ENCODE peak calls at places on chromosomes 4 and X, in eight cellular contexts. One of them, this sample, is unnamed.
A peak's percentile ranks its signal among the peaks of the same experiment; 100 is the strongest.

GRCh38 chr4:134160211-134160610 is 41.4 kb downstream of the PABPC4L start:
- DNase-seq in upper lobe of left lung: no peak
- DNase-seq in CD8-positive, alpha-beta T cell: no peak
- DNase-seq in NB4: no peak
- DNase-seq in fibroblast of mammary gland: no peak
- DNase-seq in skeletal muscle cell: no peak
- DNase-seq in astrocyte of the spinal cord: no peak
- DNase-seq in cardiac muscle cell: no peak
- DNase-seq in this sample: no peak

GRCh38 chrX:88613338-88613737 is 133.7 kb upstream of the CPXCR1 start:
- DNase-seq in fibroblast of mammary gland: peak; percentile 2
- DNase-seq in cardiac muscle cell: peak; percentile 73
- DNase-seq in CD8-positive, alpha-beta T cell: no peak
- DNase-seq in upper lobe of left lung: no peak
- DNase-seq in skeletal muscle cell: no peak
- DNase-seq in NB4: peak; percentile 7
- DNase-seq in astrocyte of the spinal cord: no peak
- DNase-seq in this sample: no peak

GRCh38 chrX:124818764-124819163 is 472.4 kb downstream of the SH2D1A start:
- DNase-seq in cardiac muscle cell: no peak
- DNase-seq in astrocyte of the spinal cord: no peak
- DNase-seq in fibroblast of mammary gland: no peak
- DNase-seq in skeletal muscle cell: no peak
- DNase-seq in NB4: no peak
- DNase-seq in CD8-positive, alpha-beta T cell: no peak
- DNase-seq in upper lobe of left lung: no peak
- DNase-seq in this sample: no peak

GRCh38 chrX:11341274-11342256 is 48.4 kb downstream of the AMELX start:
- DNase-seq in CD8-positive, alpha-beta T cell: no peak
- DNase-seq in upper lobe of left lung: peak; percentile 40
- DNase-seq in fibroblast of mammary gland: peak; percentile 97
- DNase-seq in NB4: peak; percentile 81
- DNase-seq in cardiac muscle cell: no peak
- DNase-seq in astrocyte of the spinal cord: peak; percentile 72
- DNase-seq in skeletal muscle cell: peak; percentile 91
- DNase-seq in this sample: peak; percentile 63

GRCh38 chr4:28391877-28392276 is 1531.2 kb downstream of the STIM2 start:
- DNase-seq in CD8-positive, alpha-beta T cell: no peak
- DNase-seq in skeletal muscle cell: no peak
- DNase-seq in upper lobe of left lung: no peak
- DNase-seq in cardiac muscle cell: no peak
- DNase-seq in NB4: no peak
- DNase-seq in astrocyte of the spinal cord: no peak
- DNase-seq in fibroblast of mammary gland: peak; percentile 70
- DNase-seq in this sample: no peak

GRCh38 chr4:184808719-184809062 is 17.1 kb downstream of the ACSL1 start:
- DNase-seq in NB4: no peak
- DNase-seq in upper lobe of left lung: no peak
- DNase-seq in cardiac muscle cell: peak; percentile 34
- DNase-seq in CD8-positive, alpha-beta T cell: no peak
- DNase-seq in fibroblast of mammary gland: no peak
- DNase-seq in astrocyte of the spinal cord: no peak
- DNase-seq in skeletal muscle cell: no peak
- DNase-seq in this sample: no peak

GRCh38 chrX:110418220-110418856 is 59.7 kb downstream of the RTL9 start:
- DNase-seq in astrocyte of the spinal cord: peak; percentile 71
- DNase-seq in upper lobe of left lung: peak; percentile 66
- DNase-seq in fibroblast of mammary gland: peak; percentile 81
- DNase-seq in CD8-positive, alpha-beta T cell: no peak
- DNase-seq in skeletal muscle cell: peak; percentile 45
- DNase-seq in cardiac muscle cell: peak; percentile 68
- DNase-seq in NB4: peak; percentile 5
- DNase-seq in this sample: peak; percentile 46

GRCh38 chrX:133985164-133986007 is at the start of gene GPC3:
- DNase-seq in fibroblast of mammary gland: peak; percentile 23
- DNase-seq in CD8-positive, alpha-beta T cell: peak; percentile 2
- DNase-seq in upper lobe of left lung: no peak
- DNase-seq in NB4: no peak
- DNase-seq in cardiac muscle cell: peak; percentile 92
- DNase-seq in skeletal muscle cell: no peak
- DNase-seq in astrocyte of the spinal cord: peak; percentile 10
- DNase-seq in this sample: peak; percentile 41

GRCh38 chr4:27278615-27279014 is 418.0 kb downstream of the STIM2 start:
- DNase-seq in fibroblast of mammary gland: peak; percentile 46
- DNase-seq in NB4: peak; percentile 39
- DNase-seq in astrocyte of the spinal cord: peak; percentile 33
- DNase-seq in CD8-positive, alpha-beta T cell: no peak
- DNase-seq in skeletal muscle cell: no peak
- DNase-seq in cardiac muscle cell: peak; percentile 68
- DNase-seq in upper lobe of left lung: no peak
- DNase-seq in this sample: no peak

GRCh38 chr4:174993916-174994315 is 75.8 kb downstream of the ADAM29 start:
- DNase-seq in cardiac muscle cell: no peak
- DNase-seq in NB4: no peak
- DNase-seq in CD8-positive, alpha-beta T cell: no peak
- DNase-seq in upper lobe of left lung: no peak
- DNase-seq in skeletal muscle cell: no peak
- DNase-seq in fibroblast of mammary gland: no peak
- DNase-seq in astrocyte of the spinal cord: no peak
- DNase-seq in this sample: no peak

GRCh38 chrX:56733459-56734046 is 4.5 kb downstream of the NBDY start:
- DNase-seq in CD8-positive, alpha-beta T cell: peak; percentile 25
- DNase-seq in skeletal muscle cell: no peak
- DNase-seq in upper lobe of left lung: peak; percentile 57
- DNase-seq in fibroblast of mammary gland: peak; percentile 51
- DNase-seq in astrocyte of the spinal cord: peak; percentile 37
- DNase-seq in NB4: peak; percentile 51
- DNase-seq in cardiac muscle cell: peak; percentile 41
- DNase-seq in this sample: no peak

GRCh38 chr4:150264595-150265141 is 186.4 kb downstream of the DCLK2 start:
- DNase-seq in CD8-positive, alpha-beta T cell: no peak
- DNase-seq in astrocyte of the spinal cord: no peak
- DNase-seq in skeletal muscle cell: no peak
- DNase-seq in fibroblast of mammary gland: no peak
- DNase-seq in upper lobe of left lung: no peak
- DNase-seq in NB4: no peak
- DNase-seq in cardiac muscle cell: no peak
- DNase-seq in this sample: no peak

GRCh38 chr4:95142877-95143412 is 385.2 kb downstream of the BMPR1B start:
- DNase-seq in NB4: no peak
- DNase-seq in cardiac muscle cell: peak; percentile 44
- DNase-seq in skeletal muscle cell: no peak
- DNase-seq in upper lobe of left lung: no peak
- DNase-seq in fibroblast of mammary gland: no peak
- DNase-seq in astrocyte of the spinal cord: no peak
- DNase-seq in CD8-positive, alpha-beta T cell: no peak
- DNase-seq in this sample: no peak

GRCh38 chrX:3295731-3296130 is 50.7 kb downstream of the MXRA5 start:
- DNase-seq in cardiac muscle cell: peak; percentile 0
- DNase-seq in skeletal muscle cell: no peak
- DNase-seq in NB4: peak; percentile 8
- DNase-seq in CD8-positive, alpha-beta T cell: no peak
- DNase-seq in upper lobe of left lung: no peak
- DNase-seq in fibroblast of mammary gland: peak; percentile 24
- DNase-seq in astrocyte of the spinal cord: no peak
- DNase-seq in this sample: no peak

GRCh38 chrX:12693754-12694153 is 97.5 kb upstream of the PRPS2 start:
- DNase-seq in fibroblast of mammary gland: peak; percentile 33
- DNase-seq in NB4: peak; percentile 5
- DNase-seq in astrocyte of the spinal cord: no peak
- DNase-seq in CD8-positive, alpha-beta T cell: no peak
- DNase-seq in upper lobe of left lung: no peak
- DNase-seq in skeletal muscle cell: no peak
- DNase-seq in cardiac muscle cell: no peak
- DNase-seq in this sample: no peak

GRCh38 chr4:150286656-150287055 is 208.4 kb downstream of the DCLK2 start:
- DNase-seq in upper lobe of left lung: no peak
- DNase-seq in NB4: no peak
- DNase-seq in cardiac muscle cell: no peak
- DNase-seq in astrocyte of the spinal cord: no peak
- DNase-seq in CD8-positive, alpha-beta T cell: no peak
- DNase-seq in fibroblast of mammary gland: peak; percentile 36
- DNase-seq in skeletal muscle cell: no peak
- DNase-seq in this sample: no peak

GRCh38 chrX:113959912-113960626 is 623.8 kb upstream of the HTR2C start:
- DNase-seq in cardiac muscle cell: no peak
- DNase-seq in NB4: no peak
- DNase-seq in astrocyte of the spinal cord: no peak
- DNase-seq in CD8-positive, alpha-beta T cell: no peak
- DNase-seq in upper lobe of left lung: no peak
- DNase-seq in skeletal muscle cell: no peak
- DNase-seq in fibroblast of mammary gland: no peak
- DNase-seq in this sample: no peak

GRCh38 chr4:19224820-19225219 is 1026.9 kb upstream of the SLIT2 start:
- DNase-seq in astrocyte of the spinal cord: peak; percentile 59
- DNase-seq in CD8-positive, alpha-beta T cell: no peak
- DNase-seq in NB4: peak; percentile 40
- DNase-seq in upper lobe of left lung: no peak
- DNase-seq in skeletal muscle cell: no peak
- DNase-seq in fibroblast of mammary gland: peak; percentile 44
- DNase-seq in cardiac muscle cell: peak; percentile 52
- DNase-seq in this sample: no peak

GRCh38 chrX:119468930-119469635 is 839 bp downstream of the SLC25A5 start:
- DNase-seq in skeletal muscle cell: no peak
- DNase-seq in upper lobe of left lung: peak; percentile 92
- DNase-seq in cardiac muscle cell: peak; percentile 89
- DNase-seq in NB4: peak; percentile 90
- DNase-seq in CD8-positive, alpha-beta T cell: peak; percentile 81
- DNase-seq in fibroblast of mammary gland: peak; percentile 72
- DNase-seq in astrocyte of the spinal cord: peak; percentile 81
- DNase-seq in this sample: peak; percentile 94

GRCh38 chrX:119466970-119467369 is 1.3 kb upstream of the SLC25A5 start:
- DNase-seq in skeletal muscle cell: no peak
- DNase-seq in upper lobe of left lung: no peak
- DNase-seq in CD8-positive, alpha-beta T cell: no peak
- DNase-seq in fibroblast of mammary gland: no peak
- DNase-seq in astrocyte of the spinal cord: no peak
- DNase-seq in cardiac muscle cell: no peak
- DNase-seq in NB4: no peak
- DNase-seq in this sample: no peak

GRCh38 chrX:119468186-119468929 is at the start of gene SLC25A5:
- DNase-seq in NB4: peak; percentile 90
- DNase-seq in CD8-positive, alpha-beta T cell: peak; percentile 73
- DNase-seq in cardiac muscle cell: peak; percentile 86
- DNase-seq in upper lobe of left lung: peak; percentile 92
- DNase-seq in fibroblast of mammary gland: peak; percentile 64
- DNase-seq in astrocyte of the spinal cord: peak; percentile 85
- DNase-seq in skeletal muscle cell: no peak
- DNase-seq in this sample: peak; percentile 90

GRCh38 chrX:119467433-119467832 is 811 bp upstream of the SLC25A5 start:
- DNase-seq in fibroblast of mammary gland: no peak
- DNase-seq in cardiac muscle cell: no peak
- DNase-seq in NB4: no peak
- DNase-seq in upper lobe of left lung: no peak
- DNase-seq in astrocyte of the spinal cord: no peak
- DNase-seq in CD8-positive, alpha-beta T cell: no peak
- DNase-seq in skeletal muscle cell: no peak
- DNase-seq in this sample: no peak

GRCh38 chrX:119467842-119468185 is 430 bp upstream of the SLC25A5 start:
- DNase-seq in fibroblast of mammary gland: no peak
- DNase-seq in skeletal muscle cell: no peak
- DNase-seq in CD8-positive, alpha-beta T cell: no peak
- DNase-seq in upper lobe of left lung: no peak
- DNase-seq in astrocyte of the spinal cord: no peak
- DNase-seq in cardiac muscle cell: no peak
- DNase-seq in NB4: no peak
- DNase-seq in this sample: no peak
- H3K4me3 ChIP-seq in fibroblast of mammary gland: peak overlapping the region; percentile 28
- H3K4me3 ChIP-seq in skeletal muscle cell: peak overlapping the region; percentile 73
- H3K4me3 ChIP-seq in CD8-positive, alpha-beta T cell: peak overlapping the region; percentile 86
- H3K4me3 ChIP-seq in upper lobe of left lung: peak overlapping the region; percentile 75
- H3K4me3 ChIP-seq in astrocyte of the spinal cord: peak overlapping the region; percentile 38
- H3K4me3 ChIP-seq in cardiac muscle cell: peak overlapping the region; percentile 61
- H3K4me3 ChIP-seq in NB4: peak overlapping the region; percentile 44
- H3K4me3 ChIP-seq in this sample: peak overlapping the region; percentile 81

GRCh38 chr4:76898949-76899640 is 1.2 kb upstream of the SOWAHB start:
- DNase-seq in skeletal muscle cell: no peak
- DNase-seq in cardiac muscle cell: no peak
- DNase-seq in upper lobe of left lung: no peak
- DNase-seq in CD8-positive, alpha-beta T cell: no peak
- DNase-seq in fibroblast of mammary gland: no peak
- DNase-seq in NB4: no peak
- DNase-seq in astrocyte of the spinal cord: no peak
- DNase-seq in this sample: no peak
- H3K4me3 ChIP-seq in skeletal muscle cell: no peak overlapping the region
- H3K4me3 ChIP-seq in cardiac muscle cell: no peak overlapping the region
- H3K4me3 ChIP-seq in upper lobe of left lung: no peak overlapping the region
- H3K4me3 ChIP-seq in CD8-positive, alpha-beta T cell: no peak overlapping the region
- H3K4me3 ChIP-seq in fibroblast of mammary gland: no peak overlapping the region
- H3K4me3 ChIP-seq in NB4: no peak overlapping the region
- H3K4me3 ChIP-seq in astrocyte of the spinal cord: no peak overlapping the region
- H3K4me3 ChIP-seq in this sample: no peak overlapping the region

GRCh38 chrX:122244080-122244479 is 940.0 kb upstream of the GRIA3 start:
- DNase-seq in CD8-positive, alpha-beta T cell: no peak
- DNase-seq in upper lobe of left lung: no peak
- DNase-seq in NB4: no peak
- DNase-seq in skeletal muscle cell: no peak
- DNase-seq in cardiac muscle cell: no peak
- DNase-seq in astrocyte of the spinal cord: no peak
- DNase-seq in fibroblast of mammary gland: no peak
- DNase-seq in this sample: no peak
- H3K4me3 ChIP-seq in CD8-positive, alpha-beta T cell: no peak overlapping the region
- H3K4me3 ChIP-seq in upper lobe of left lung: no peak overlapping the region
- H3K4me3 ChIP-seq in NB4: no peak overlapping the region
- H3K4me3 ChIP-seq in skeletal muscle cell: no peak overlapping the region
- H3K4me3 ChIP-seq in cardiac muscle cell: no peak overlapping the region
- H3K4me3 ChIP-seq in astrocyte of the spinal cord: no peak overlapping the region
- H3K4me3 ChIP-seq in fibroblast of mammary gland: no peak overlapping the region
- H3K4me3 ChIP-seq in this sample: no peak overlapping the region

GRCh38 chrX:65821721-65822496 is 154.5 kb downstream of the MSN start:
- DNase-seq in NB4: no peak
- DNase-seq in upper lobe of left lung: peak; percentile 30
- DNase-seq in cardiac muscle cell: peak; percentile 23
- DNase-seq in skeletal muscle cell: no peak
- DNase-seq in CD8-positive, alpha-beta T cell: peak; percentile 2
- DNase-seq in fibroblast of mammary gland: no peak
- DNase-seq in astrocyte of the spinal cord: no peak
- DNase-seq in this sample: peak; percentile 60
- H3K4me3 ChIP-seq in NB4: no peak overlapping the region
- H3K4me3 ChIP-seq in upper lobe of left lung: peak overlapping the region; percentile 28
- H3K4me3 ChIP-seq in cardiac muscle cell: peak overlapping the region; percentile 16
- H3K4me3 ChIP-seq in skeletal muscle cell: peak overlapping the region; percentile 22
- H3K4me3 ChIP-seq in CD8-positive, alpha-beta T cell: peak overlapping the region; percentile 50
- H3K4me3 ChIP-seq in fibroblast of mammary gland: no peak overlapping the region
- H3K4me3 ChIP-seq in astrocyte of the spinal cord: no peak overlapping the region
- H3K4me3 ChIP-seq in this sample: peak overlapping the region; percentile 43

DNA sequence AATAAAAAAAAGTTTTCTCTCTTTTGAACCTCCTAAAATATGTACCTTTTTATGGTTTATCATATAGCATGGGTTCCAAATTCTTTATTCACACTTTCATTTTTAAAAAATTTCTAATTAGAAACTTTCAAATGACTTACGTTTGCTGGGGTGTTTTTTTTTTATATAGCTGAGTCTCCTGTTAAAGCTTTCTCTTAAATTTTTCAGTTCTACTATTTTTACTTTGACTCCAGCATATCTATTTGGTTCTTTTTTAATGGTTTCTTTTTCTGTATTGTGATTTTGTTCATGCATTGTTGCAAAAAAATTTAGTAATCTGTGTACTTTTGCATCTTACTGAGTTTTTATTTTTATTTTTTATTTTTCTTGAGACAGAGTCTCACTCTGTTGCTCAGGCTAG is 22.3 kb downstream of the ZNF718 start:
- DNase-seq in skeletal muscle cell: no peak
- DNase-seq in astrocyte of the spinal cord: no peak
- DNase-seq in NB4: no peak
- DNase-seq in upper lobe of left lung: no peak
- DNase-seq in CD8-positive, alpha-beta T cell: no peak
- DNase-seq in fibroblast of mammary gland: no peak
- DNase-seq in cardiac muscle cell: no peak
- DNase-seq in this sample: no peak
- H3K4me3 ChIP-seq in skeletal muscle cell: no peak overlapping the region
- H3K4me3 ChIP-seq in astrocyte of the spinal cord: no peak overlapping the region
- H3K4me3 ChIP-seq in NB4: no peak overlapping the region
- H3K4me3 ChIP-seq in upper lobe of left lung: no peak overlapping the region
- H3K4me3 ChIP-seq in CD8-positive, alpha-beta T cell: no peak overlapping the region
- H3K4me3 ChIP-seq in fibroblast of mammary gland: no peak overlapping the region
- H3K4me3 ChIP-seq in cardiac muscle cell: no peak overlapping the region
- H3K4me3 ChIP-seq in this sample: no peak overlapping the region

This sample was measured in lower lobe of right lung.